ENCODE peak calls at places on chromosomes 13 and 19, in nine cellular contexts. L is NCI-H345; Y is neuronal stem cell; C is uterus; U is lung; Q is CD4-positive, alpha-beta T cell; K is endodermal cell; O is T-helper 2 cell; T is iris pigment epithelial cell. B is an unnamed sample.
A peak's percentile ranks its signal among the peaks of the same experiment; 100 is the strongest.

GRCh38 chr19:18800636-18801035 is 9.5 kb upstream of the COMP start:
- DNase-seq in L (no peak), Y (no peak), C (no peak), U (no peak), Q (no peak), K (no peak), O (no peak), T (no peak), B (no peak)

GRCh38 chr13:45393941-45394570 is 24.1 kb downstream of the SLC25A30 start:
- DNase-seq in L (peak; percentile 18), Y (peak; percentile 48), C (peak; percentile 39), U (no peak), Q (peak; percentile 26), K (peak; percentile 83), O (no peak), T (peak; percentile 58), B (no peak)

GRCh38 chr13:73365240-73365639 is 306.4 kb downstream of the KLF5 start:
- DNase-seq in L (peak; percentile 69), Y (no peak), C (no peak), U (no peak), Q (no peak), K (no peak), O (no peak), T (no peak), B (no peak)

GRCh38 chr19:56101095-56101494 is 20.0 kb downstream of the ZNF787 start:
- DNase-seq in L (no peak), Y (no peak), C (no peak), U (no peak), Q (no peak), K (no peak), O (no peak), T (no peak), B (no peak)

GRCh38 chr19:13597625-13598024 is 91.3 kb upstream of the CACNA1A start:
- DNase-seq in L (peak; percentile 70), Y (peak; percentile 62), C (peak; percentile 33), U (peak; percentile 51), Q (no peak), K (peak; percentile 76), O (peak; percentile 12), T (peak; percentile 73), B (peak; percentile 49)

GRCh38 chr13:95714142-95714832 is 37.3 kb downstream of the DNAJC3 start:
- DNase-seq in L (no peak), Y (no peak), C (no peak), U (no peak), Q (no peak), K (no peak), O (no peak), T (peak; percentile 90), B (no peak)

GRCh38 chr13:96089749-96090239 is at the start of gene HS6ST3:
- DNase-seq in L (peak; percentile 83), Y (peak; percentile 57), C (peak; percentile 20), U (no peak), Q (no peak), K (peak; percentile 88), O (no peak), T (peak; percentile 14), B (no peak)

GRCh38 chr13:38519229-38519910 is 167.5 kb upstream of the FREM2 start:
- DNase-seq in L (no peak), Y (no peak), C (no peak), U (no peak), Q (no peak), K (peak; percentile 57), O (no peak), T (no peak), B (no peak)

GRCh38 chr13:75635621-75636338 is at the start of gene LMO7:
- DNase-seq in L (peak; percentile 50), Y (peak; percentile 43), C (peak; percentile 32), U (peak; percentile 53), Q (peak; percentile 44), K (peak; percentile 91), O (peak; percentile 59), T (peak; percentile 69), B (peak; percentile 53)

GRCh38 chr19:40363128-40363527 is 14.6 kb downstream of the PLD3 start:
- DNase-seq in L (no peak), Y (no peak), C (no peak), U (no peak), Q (no peak), K (no peak), O (no peak), T (peak; percentile 54), B (no peak)

GRCh38 chr19:2428027-2428690 is 773 bp upstream of the TIMM13 start:
- DNase-seq in L (peak; percentile 43), Y (no peak), C (no peak), U (no peak), Q (no peak), K (peak; percentile 82), O (no peak), T (peak; percentile 42), B (no peak)

GRCh38 chr13:86559915-86560314 is 760.7 kb upstream of the SLITRK6 start:
- DNase-seq in L (peak; percentile 45), Y (peak; percentile 12), C (no peak), U (no peak), Q (no peak), K (no peak), O (no peak), T (no peak), B (no peak)

GRCh38 chr19:55691561-55692481 is 16.8 kb downstream of the EPN1 start:
- DNase-seq in L (no peak), Y (no peak), C (no peak), U (no peak), Q (no peak), K (no peak), O (no peak), T (no peak), B (no peak)

GRCh38 chr19:35862528-35862927 is 5.8 kb downstream of the KIRREL2 start:
- DNase-seq in L (no peak), Y (no peak), C (no peak), U (no peak), Q (no peak), K (peak; percentile 58), O (no peak), T (no peak), B (no peak)

GRCh38 chr13:41942462-41943094 is 18.3 kb downstream of the VWA8 start:
- DNase-seq in L (no peak), Y (peak; percentile 31), C (no peak), U (no peak), Q (no peak), K (peak; percentile 75), O (no peak), T (peak; percentile 81), B (no peak)

GRCh38 chr13:45149964-45150363 is 29.7 kb downstream of the GTF2F2 start:
- DNase-seq in L (no peak), Y (no peak), C (no peak), U (no peak), Q (no peak), K (no peak), O (no peak), T (peak; percentile 38), B (no peak)

GRCh38 chr19:56108447-56109195 is 12.5 kb downstream of the ZNF787 start:
- DNase-seq in L (no peak), Y (no peak), C (peak; percentile 46), U (no peak), Q (no peak), K (no peak), O (no peak), T (peak; percentile 40), B (no peak)

GRCh38 chr13:76035711-76036110 is 399.6 kb downstream of the LMO7 start:
- DNase-seq in L (no peak), Y (no peak), C (no peak), U (no peak), Q (no peak), K (no peak), O (no peak), T (peak; percentile 77), B (no peak)

GRCh38 chr19:5025027-5025426 is 56.1 kb downstream of the KDM4B start:
- DNase-seq in L (no peak), Y (no peak), C (no peak), U (no peak), Q (no peak), K (no peak), O (no peak), T (no peak), B (no peak)

GRCh38 chr19:38655148-38655824 is 7.8 kb downstream of the ACTN4 start:
- DNase-seq in L (no peak), Y (no peak), C (no peak), U (no peak), Q (no peak), K (peak; percentile 76), O (no peak), T (no peak), B (no peak)

GRCh38 chr19:28482221-28482620 is 730.7 kb downstream of the UQCRFS1 start:
- DNase-seq in L (peak; percentile 92), Y (no peak), C (no peak), U (no peak), Q (no peak), K (peak; percentile 78), O (no peak), T (no peak), B (no peak)

GRCh38 chr19:6828306-6828697 is 55.8 kb downstream of the VAV1 start:
- DNase-seq in L (no peak), Y (no peak), C (no peak), U (no peak), Q (no peak), K (peak; percentile 86), O (no peak), T (no peak), B (no peak)

GRCh38 chr13:73672492-73672891 is 461.7 kb downstream of the KLF12 start:
- DNase-seq in L (peak; percentile 51), Y (no peak), C (no peak), U (no peak), Q (no peak), K (no peak), O (no peak), T (peak; percentile 16), B (no peak)

GRCh38 chr13:24348385-24348784 is 39.0 kb downstream of the C1QTNF9 start:
- DNase-seq in L (no peak), Y (no peak), C (no peak), U (no peak), Q (no peak), K (no peak), O (no peak), T (no peak), B (no peak)

GRCh38 chr13:33191425-33192221 is 93.9 kb downstream of the STARD13 start:
- DNase-seq in L (no peak), Y (no peak), C (no peak), U (no peak), Q (no peak), K (no peak), O (no peak), T (peak; percentile 75), B (no peak)

GRCh38 chr13:95480131-95480545 is 72.4 kb upstream of the CLDN10 start:
- DNase-seq in L (no peak), Y (no peak), C (no peak), U (no peak), Q (no peak), K (no peak), O (no peak), T (no peak), B (no peak)

GRCh38 chr19:49132974-49133609 is 13.7 kb downstream of the PPFIA3 start:
- DNase-seq in L (peak; percentile 49), Y (no peak), C (no peak), U (no peak), Q (peak; percentile 38), K (peak; percentile 90), O (no peak), T (no peak), B (no peak)

B was measured in ureter.